ENCODE peak calls at places on chromosomes 7 and 10, in ten cellular contexts. N, Q, D, L, V, P, H, X, B and Z are unnamed samples.

GRCh38 chr7:107865956-107866775 is 24.8 kb upstream of the DLD start:
- DNase-seq in N (no peak), Q (no peak), D (no peak), L (no peak), V (no peak), P (no peak), H (no peak), X (no peak), B (no peak), Z (no peak)

GRCh38 chr7:46764100-46764941 is 817.6 kb downstream of the TNS3 start:
- DNase-seq in N (no peak), Q (peak; percentile 88), D (no peak), L (no peak), V (no peak), P (peak; percentile 30), H (no peak), X (peak; percentile 44), B (no peak), Z (peak; percentile 95)

GRCh38 chr10:36534471-36535002 is 590.9 kb upstream of the ANKRD30A start:
- DNase-seq in N (peak; percentile 77), Q (peak; percentile 40), D (no peak), L (peak; percentile 89), V (no peak), P (no peak), H (no peak), X (no peak), B (no peak), Z (no peak)

GRCh38 chr7:50197547-50197946 is 104.5 kb upstream of the ZPBP start:
- DNase-seq in N (no peak), Q (no peak), D (no peak), L (no peak), V (peak; percentile 69), P (no peak), H (no peak), X (no peak), B (no peak), Z (no peak)

GRCh38 chr7:74042746-74043522 is 15.0 kb downstream of the ELN start:
- DNase-seq in N (no peak), Q (no peak), D (no peak), L (no peak), V (no peak), P (no peak), H (no peak), X (peak; percentile 65), B (no peak), Z (no peak)

GRCh38 chr10:3330687-3331086 is 158.1 kb upstream of the PITRM1 start:
- DNase-seq in N (no peak), Q (peak; percentile 46), D (no peak), L (peak; percentile 63), V (no peak), P (peak; percentile 62), H (no peak), X (no peak), B (no peak), Z (no peak)

GRCh38 chr10:119595134-119595714 is 1.5 kb downstream of the TIAL1 start:
- DNase-seq in N (no peak), Q (peak; percentile 26), D (no peak), L (no peak), V (peak; percentile 48), P (no peak), H (no peak), X (no peak), B (no peak), Z (peak; percentile 48)

GRCh38 chr7:102439963-102440795 is 6.8 kb downstream of the ORAI2 start:
- DNase-seq in N (no peak), Q (peak; percentile 70), D (no peak), L (no peak), V (peak; percentile 60), P (no peak), H (no peak), X (no peak), B (no peak), Z (no peak)

GRCh38 chr10:119602241-119603095 is 5.7 kb upstream of the TIAL1 start:
- DNase-seq in N (peak; percentile 40), Q (peak; percentile 38), D (no peak), L (peak; percentile 56), V (peak; percentile 86), P (no peak), H (no peak), X (no peak), B (peak; percentile 37), Z (peak; percentile 60)

GRCh38 chr7:112546723-112547513 is 66.1 kb downstream of the LSMEM1 start:
- DNase-seq in N (peak; percentile 9), Q (peak; percentile 13), D (no peak), L (no peak), V (peak; percentile 76), P (no peak), H (no peak), X (no peak), B (no peak), Z (peak; percentile 8)

GRCh38 chr10:99941942-99942835 is 67.6 kb downstream of the DNMBP start:
- DNase-seq in N (no peak), Q (no peak), D (no peak), L (no peak), V (no peak), P (no peak), H (peak; percentile 60), X (no peak), B (no peak), Z (peak; percentile 85)

GRCh38 chr10:22655312-22655973 is 58.9 kb downstream of the PIP4K2A start:
- DNase-seq in N (no peak), Q (peak; percentile 70), D (no peak), L (no peak), V (no peak), P (no peak), H (no peak), X (no peak), B (no peak), Z (no peak)

GRCh38 chr7:80279760-80280159 is 145.1 kb downstream of the GNAI1 start:
- DNase-seq in N (no peak), Q (no peak), D (no peak), L (no peak), V (no peak), P (no peak), H (peak; percentile 76), X (no peak), B (no peak), Z (no peak)

GRCh38 chr10:17671307-17671706 is 27.4 kb downstream of the STAM start:
- DNase-seq in N (no peak), Q (no peak), D (no peak), L (no peak), V (peak; percentile 81), P (no peak), H (no peak), X (no peak), B (no peak), Z (no peak)

GRCh38 chr7:2237109-2237602 is 4.4 kb upstream of the MAD1L1 start:
- DNase-seq in N (peak; percentile 89), Q (no peak), D (peak; percentile 31), L (peak; percentile 90), V (no peak), P (peak; percentile 32), H (no peak), X (peak; percentile 40), B (peak; percentile 63), Z (no peak)

GRCh38 chr7:38215115-38215514 is 37.1 kb downstream of the STARD3NL start:
- DNase-seq in N (no peak), Q (no peak), D (no peak), L (no peak), V (no peak), P (no peak), H (no peak), X (no peak), B (no peak), Z (peak; percentile 25)

GRCh38 chr10:113550365-113550764 is 2.5 kb upstream of the HABP2 start:
- DNase-seq in N (no peak), Q (no peak), D (no peak), L (no peak), V (no peak), P (no peak), H (no peak), X (no peak), B (no peak), Z (no peak)
- H3K27ac ChIP-seq in N (no peak overlapping the region), Q (no peak overlapping the region), D (peak overlapping the region; percentile 79), L (no peak overlapping the region), V (no peak overlapping the region), P (no peak overlapping the region), H (no peak overlapping the region), X (no peak overlapping the region), B (no peak overlapping the region), Z (no peak overlapping the region)

GRCh38 chr10:70738425-70739121 is 46.6 kb downstream of the TBATA start:
- DNase-seq in N (peak; percentile 6), Q (no peak), D (no peak), L (no peak), V (no peak), P (no peak), H (no peak), X (no peak), B (no peak), Z (no peak)
- TF ChIP-seq CTCF in N (no peak), Q (no peak), D (no peak), L (no peak), V (no peak), P (no peak), H (no peak), X (no peak), B (no peak), Z (no peak)

DNA sequence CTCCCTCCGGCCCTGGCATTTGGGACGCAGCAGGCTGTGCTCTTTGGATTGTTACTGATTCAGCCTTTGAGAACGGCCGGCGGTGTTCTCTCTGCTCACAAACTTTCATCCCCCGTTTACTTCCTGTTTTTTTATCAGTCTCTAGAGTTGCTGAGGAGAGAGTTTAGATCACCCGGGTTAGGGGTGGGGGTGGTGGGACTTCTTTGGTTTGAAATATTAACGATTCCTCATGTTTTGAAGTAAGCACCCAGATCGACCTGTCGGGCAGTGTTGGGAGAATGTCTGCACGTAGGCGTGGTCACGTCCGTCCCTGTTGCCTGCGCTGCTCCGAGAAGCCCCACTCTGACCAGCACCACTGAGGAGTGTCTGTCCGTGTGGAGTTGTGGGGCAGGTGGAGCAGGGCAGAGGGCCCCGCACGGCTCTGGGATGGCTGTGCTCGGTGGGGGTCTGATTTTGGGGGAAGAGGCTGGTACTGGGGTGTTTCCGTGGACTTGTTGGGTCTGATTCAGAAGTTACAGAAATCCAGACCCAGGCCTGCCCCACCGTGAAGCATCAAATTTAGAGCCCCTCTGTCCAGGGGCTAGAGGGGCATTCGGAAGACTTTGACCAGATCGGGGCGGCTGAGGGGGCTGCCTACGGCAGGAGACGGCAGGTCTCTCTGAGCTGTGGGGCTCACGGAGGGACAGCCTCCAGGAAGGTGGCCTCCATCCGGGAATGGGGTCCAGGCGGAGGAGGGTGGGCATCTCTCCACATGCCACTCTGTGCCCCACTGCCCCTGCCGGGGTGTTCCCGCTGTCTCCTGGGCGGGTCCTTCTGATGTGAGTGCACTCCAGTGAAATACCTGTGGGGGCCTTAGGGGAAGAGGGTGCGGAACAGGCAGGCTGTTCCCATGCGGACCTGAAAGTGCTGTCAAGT is 7.4 kb downstream of the INPP5A start:
- DNase-seq in N (peak; percentile 51), Q (no peak), D (no peak), L (peak; percentile 81), V (no peak), P (no peak), H (peak; percentile 31), X (no peak), B (no peak), Z (no peak)
- H3K4me3 ChIP-seq in N (peak overlapping the region; percentile 48), Q (no peak overlapping the region), D (peak overlapping the region; percentile 37), L (peak overlapping the region; percentile 7), V (no peak overlapping the region), P (no peak overlapping the region), H (peak overlapping the region; percentile 25), X (peak overlapping the region; percentile 17), B (peak overlapping the region; percentile 26), Z (no peak overlapping the region)

DNA sequence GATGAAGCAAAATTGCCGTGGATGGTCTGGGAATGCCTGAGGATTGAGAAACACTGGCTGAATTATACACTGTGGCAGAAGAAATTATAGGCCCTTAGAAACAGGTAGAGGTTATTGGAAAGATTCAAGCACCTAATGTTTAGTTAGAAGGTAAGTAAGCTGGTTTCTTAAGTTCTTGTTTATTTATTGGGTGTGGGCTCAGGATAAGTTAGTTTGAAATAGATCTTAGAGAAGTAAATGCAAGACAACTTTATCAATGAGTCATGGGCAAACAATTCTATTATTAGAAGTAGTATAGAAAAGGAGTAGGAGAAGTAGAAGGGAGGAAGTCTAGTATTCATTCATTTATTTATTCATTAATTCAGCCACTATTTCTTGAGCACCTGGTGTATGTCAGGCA is 96.5 kb downstream of the KAT6B start:
- DNase-seq in N (no peak), Q (peak; percentile 28), D (no peak), L (no peak), V (no peak), P (no peak), H (no peak), X (no peak), B (no peak), Z (no peak)
- H3K27ac ChIP-seq in N (no peak overlapping the region), Q (peak overlapping the region; percentile 64), D (peak overlapping the region; percentile 84), L (no peak overlapping the region), V (peak overlapping the region; percentile 35), P (no peak overlapping the region), H (no peak overlapping the region), X (peak overlapping the region; percentile 55), B (peak overlapping the region; percentile 78), Z (peak overlapping the region; percentile 81)